ENCODE peak calls at places on chromosomes 5 and 9, in ten cellular contexts. H, W, G, Y, B, R, O, X, C and M are unnamed samples.

GRCh38 chr5:150295172-150295611 is 5.6 kb upstream of the CAMK2A start:
- DNase-seq in H (no peak), W (peak; percentile 46), G (peak; percentile 50), Y (peak; percentile 78), B (no peak), R (peak; percentile 44), O (peak; percentile 63), X (peak; percentile 50), C (no peak), M (no peak)

GRCh38 chr5:133819977-133820471 is 148.4 kb downstream of the C5orf15 start:
- DNase-seq in H (no peak), W (no peak), G (peak; percentile 5), Y (peak; percentile 6), B (no peak), R (no peak), O (no peak), X (no peak), C (no peak), M (no peak)

GRCh38 chr9:93298498-93299417 is 114.8 kb downstream of the WNK2 start:
- DNase-seq in H (no peak), W (no peak), G (no peak), Y (no peak), B (peak; percentile 51), R (no peak), O (no peak), X (peak; percentile 45), C (no peak), M (no peak)

GRCh38 chr9:18237776-18238175 is 236.2 kb upstream of the ADAMTSL1 start:
- DNase-seq in H (no peak), W (no peak), G (no peak), Y (no peak), B (no peak), R (no peak), O (no peak), X (no peak), C (no peak), M (no peak)

GRCh38 chr5:32103521-32103920 is 70.6 kb downstream of the GOLPH3 start:
- DNase-seq in H (no peak), W (no peak), G (no peak), Y (no peak), B (no peak), R (no peak), O (no peak), X (no peak), C (no peak), M (no peak)

GRCh38 chr5:82799346-82800077 is 277.7 kb downstream of the TMEM167A start:
- DNase-seq in H (no peak), W (no peak), G (no peak), Y (peak; percentile 23), B (no peak), R (no peak), O (no peak), X (no peak), C (no peak), M (no peak)

GRCh38 chr9:128703616-128704355 is 1.5 kb downstream of the PKN3 start:
- DNase-seq in H (no peak), W (no peak), G (no peak), Y (no peak), B (peak; percentile 70), R (no peak), O (no peak), X (peak; percentile 58), C (no peak), M (no peak)

GRCh38 chr9:33366979-33367480 is 35.3 kb downstream of the AQP7 start:
- DNase-seq in H (no peak), W (no peak), G (no peak), Y (no peak), B (no peak), R (no peak), O (no peak), X (no peak), C (no peak), M (no peak)

GRCh38 chr9:14633906-14634565 is 59.2 kb downstream of the ZDHHC21 start:
- DNase-seq in H (no peak), W (no peak), G (no peak), Y (no peak), B (no peak), R (no peak), O (no peak), X (peak; percentile 21), C (no peak), M (no peak)

GRCh38 chr9:108316066-108316465 is 539.7 kb downstream of the ACTL7B start:
- DNase-seq in H (no peak), W (no peak), G (no peak), Y (no peak), B (no peak), R (no peak), O (no peak), X (no peak), C (no peak), M (no peak)

GRCh38 chr5:7392401-7393024 is 3.4 kb upstream of the ADCY2 start:
- DNase-seq in H (no peak), W (peak; percentile 11), G (peak; percentile 32), Y (peak; percentile 12), B (no peak), R (peak; percentile 46), O (peak; percentile 15), X (no peak), C (peak; percentile 2), M (no peak)

GRCh38 chr5:108238936-108239887 is 142.7 kb downstream of the FBXL17 start:
- DNase-seq in H (no peak), W (no peak), G (peak; percentile 19), Y (peak; percentile 5), B (no peak), R (no peak), O (peak; percentile 26), X (no peak), C (no peak), M (no peak)

GRCh38 chr5:15752886-15753285 is 252.9 kb downstream of the FBXL7 start:
- DNase-seq in H (no peak), W (peak; percentile 66), G (peak; percentile 51), Y (peak; percentile 69), B (no peak), R (no peak), O (peak; percentile 65), X (no peak), C (no peak), M (no peak)

GRCh38 chr5:146516151-146516475 is at the start of gene GPR151:
- DNase-seq in H (no peak), W (peak; percentile 5), G (no peak), Y (no peak), B (no peak), R (no peak), O (peak; percentile 30), X (no peak), C (no peak), M (no peak)
- H3K4me3 ChIP-seq in H (no peak within 1 kb of the TSS), W (no peak within 1 kb of the TSS), G (no peak within 1 kb of the TSS), Y (no peak within 1 kb of the TSS), B (no peak within 1 kb of the TSS), R (no peak within 1 kb of the TSS), O (no peak within 1 kb of the TSS), X (no peak within 1 kb of the TSS), C (no peak within 1 kb of the TSS), M (no peak within 1 kb of the TSS)

GRCh38 chr9:109441296-109441695 is 56.8 kb downstream of the PTPN3 start:
- DNase-seq in H (no peak), W (peak; percentile 2), G (no peak), Y (no peak), B (no peak), R (peak; percentile 29), O (no peak), X (no peak), C (no peak), M (no peak)
- TF ChIP-seq CTCF in H (no peak), W (peak; percentile 31), G (peak; percentile 40), Y (peak; percentile 14), B (no peak), R (no peak), O (peak; percentile 49), X (no peak), C (no peak), M (peak; percentile 13)

DNA sequence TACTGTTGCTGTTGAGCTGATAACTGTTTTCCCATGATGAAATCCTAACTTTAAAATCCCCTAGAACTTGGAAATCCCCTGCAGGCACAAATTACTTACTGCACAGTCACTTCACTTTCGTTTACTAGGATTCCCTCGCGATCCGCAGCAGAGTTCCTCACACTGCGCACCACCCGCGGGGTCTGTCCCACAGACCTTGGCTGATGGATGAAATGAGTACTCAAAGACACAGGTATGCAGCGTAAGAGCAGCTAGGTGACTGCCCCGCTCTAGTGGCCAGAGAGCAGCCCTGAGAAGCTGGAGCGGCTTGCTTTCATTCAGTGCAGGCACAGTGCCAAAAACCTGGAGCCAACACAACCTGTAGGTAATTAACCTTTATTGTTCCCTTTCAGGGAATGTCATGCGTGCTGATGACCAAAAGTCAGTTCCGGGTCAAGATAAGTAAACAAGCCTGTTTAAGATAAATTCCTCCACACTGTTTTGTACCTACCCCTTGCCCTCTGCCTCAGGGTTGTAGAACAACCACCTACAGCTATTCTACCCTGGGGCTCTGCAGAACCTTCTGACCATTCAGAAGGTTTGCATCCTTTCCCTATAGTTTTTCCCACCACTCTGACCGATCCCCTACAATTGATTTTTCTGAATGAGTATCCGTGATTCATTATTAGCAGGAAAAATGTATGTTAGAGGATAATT is 191.2 kb downstream of the CDH9 start:
- DNase-seq in H (no peak), W (no peak), G (no peak), Y (no peak), B (no peak), R (peak; percentile 28), O (peak; percentile 70), X (no peak), C (no peak), M (no peak)
- H3K4me3 ChIP-seq in H (no peak overlapping the region), W (no peak overlapping the region), G (no peak overlapping the region), Y (no peak overlapping the region), B (no peak overlapping the region), R (peak overlapping the region; percentile 48), O (peak overlapping the region; percentile 64), X (no peak overlapping the region), C (no peak overlapping the region), M (no peak overlapping the region)

DNA sequence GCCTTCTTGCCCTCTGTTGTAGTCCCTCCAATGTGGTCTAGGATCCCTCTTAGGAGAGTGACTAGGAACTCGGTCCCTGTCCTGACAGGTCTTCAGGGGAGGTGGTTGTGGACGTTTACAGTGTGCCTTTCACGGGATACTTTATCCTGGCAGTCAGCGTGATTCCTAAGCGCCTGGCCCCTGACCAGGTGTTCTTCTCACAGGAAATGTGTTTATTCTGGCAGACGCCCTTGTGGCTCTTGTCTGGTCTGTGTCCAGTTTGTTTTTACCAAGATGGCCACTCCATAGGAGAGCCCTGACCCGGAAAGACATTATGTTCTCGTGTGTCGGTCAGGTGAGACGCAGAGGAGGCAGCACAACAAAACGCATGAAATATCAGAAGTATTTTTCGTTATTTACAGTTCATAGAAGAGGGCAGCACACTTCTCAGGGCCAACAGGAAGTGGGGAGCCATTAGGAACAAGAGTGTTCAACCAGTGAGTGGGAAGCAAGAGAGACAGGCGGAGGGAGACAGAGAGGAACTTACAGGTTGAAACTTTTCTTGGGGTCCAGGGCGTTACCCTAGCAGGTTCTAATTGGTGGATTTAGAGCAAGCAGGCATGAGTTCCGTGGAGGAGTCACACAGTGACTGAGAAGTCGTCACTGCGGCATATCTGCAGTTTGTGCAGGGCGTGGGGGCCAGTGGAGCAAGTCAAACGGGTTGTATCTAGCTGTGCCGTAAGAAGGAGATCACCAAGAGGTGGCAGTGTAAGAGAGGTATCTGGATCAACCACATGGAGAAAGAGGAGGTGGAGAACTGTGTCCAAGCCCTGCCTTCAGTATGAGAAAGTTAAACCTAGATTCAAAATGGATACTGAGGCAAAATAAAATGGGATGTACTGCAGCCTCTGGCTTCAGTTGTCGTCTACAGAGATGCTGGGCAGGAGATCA is 412.9 kb downstream of the ZSWIM6 start:
- DNase-seq in H (no peak), W (no peak), G (no peak), Y (no peak), B (no peak), R (peak; percentile 11), O (no peak), X (no peak), C (no peak), M (no peak)
- TF ChIP-seq CTCF in H (no peak), W (no peak), G (no peak), Y (no peak), B (no peak), R (no peak), O (no peak), X (no peak), C (no peak), M (no peak)